ENCODE peak calls at places on chromosomes 2 and 18, in four cellular contexts. U is psoas muscle, X is pancreas, Y is sigmoid colon. I is an unnamed sample.

GRCh38 chr2:239910404-239910803 is 114.7 kb downstream of the NDUFA10 start:
- DNase-seq in Y (no peak), U (no peak), X (no peak), I (no peak)

GRCh38 chr2:59974051-59974766 is 579.2 kb downstream of the BCL11A start:
- DNase-seq in X (no peak), Y (no peak), U (no peak), I (no peak)

GRCh38 chr2:108560895-108561530 is 26.7 kb downstream of the LIMS1 start:
- DNase-seq in U (no peak), Y (no peak), X (no peak), I (no peak)

GRCh38 chr2:158893057-158893456 is 75.4 kb upstream of the TANC1 start:
- DNase-seq in X (no peak), U (no peak), Y (no peak), I (no peak)

GRCh38 chr2:144946263-144946662 is 426.3 kb upstream of the ZEB2 start:
- DNase-seq in Y (no peak), X (no peak), U (no peak), I (peak; percentile 13)

GRCh38 chr2:219071189-219071816 is 10.6 kb upstream of the IHH start:
- DNase-seq in U (no peak), X (peak; percentile 13), Y (no peak), I (peak; percentile 63)

GRCh38 chr2:204313256-204313655 is 232.0 kb upstream of the PARD3B start:
- DNase-seq in Y (no peak), X (no peak), U (no peak), I (no peak)

GRCh38 chr18:50644807-50645206 is 84.9 kb downstream of the MAPK4 start:
- DNase-seq in X (no peak), Y (no peak), U (no peak), I (no peak)

GRCh38 chr18:21739604-21740473 is 753 bp upstream of the MIB1 start:
- DNase-seq in X (no peak), Y (no peak), U (no peak), I (no peak)

GRCh38 chr2:189267925-189268579 is 88.5 kb upstream of the COL5A2 start:
- DNase-seq in U (no peak), Y (no peak), X (no peak), I (no peak)

GRCh38 chr2:127525692-127526141 is 572 bp downstream of the IWS1 start:
- DNase-seq in U (no peak), X (no peak), Y (no peak), I (no peak)

GRCh38 chr2:178317807-178318206 is 123.5 kb downstream of the OSBPL6 start:
- DNase-seq in Y (no peak), U (no peak), X (no peak), I (no peak)

GRCh38 chr2:60980031-60980815 is 37.3 kb upstream of the PEX13 start:
- DNase-seq in X (no peak), U (no peak), Y (no peak), I (no peak)

GRCh38 chr2:28523873-28524272 is 28.0 kb downstream of the PLB1 start:
- DNase-seq in Y (no peak), U (no peak), X (no peak), I (no peak)

GRCh38 chr18:56804395-56804794 is 153.2 kb downstream of the WDR7 start:
- DNase-seq in Y (no peak), X (no peak), U (no peak), I (no peak)

GRCh38 chr2:239399404-239399999 is 1.3 kb downstream of the HDAC4 start:
- DNase-seq in Y (peak; percentile 78), X (peak; percentile 43), U (no peak), I (peak; percentile 71)

GRCh38 chr2:60707750-60708371 is 48.2 kb upstream of the PAPOLG start:
- DNase-seq in X (no peak), U (no peak), Y (no peak), I (no peak)

GRCh38 chr2:149601141-149601796 is 13.7 kb upstream of the MMADHC start:
- DNase-seq in U (no peak), Y (no peak), X (no peak), I (no peak)

GRCh38 chr2:211093743-211094303 is 537.4 kb downstream of the CPS1 start:
- DNase-seq in Y (no peak), U (no peak), X (no peak), I (no peak)

GRCh38 chr2:170712653-170713279 is 2.4 kb upstream of the SP5 start:
- DNase-seq in X (no peak), Y (no peak), U (no peak), I (no peak)

GRCh38 chr18:5543036-5543671 is 643 bp downstream of the EPB41L3 start:
- DNase-seq in X (no peak), U (peak; percentile 25), Y (peak; percentile 74), I (no peak)

GRCh38 chr2:157229572-157229971 is 27.9 kb upstream of the GALNT5 start:
- DNase-seq in X (no peak), Y (no peak), U (no peak), I (no peak)
- H3K4me1 ChIP-seq in X (no peaks in the 10 kb centered on the region), Y (no peaks in the 10 kb centered on the region), U (no peaks in the 10 kb centered on the region), I (no peaks in the 10 kb centered on the region)

DNA sequence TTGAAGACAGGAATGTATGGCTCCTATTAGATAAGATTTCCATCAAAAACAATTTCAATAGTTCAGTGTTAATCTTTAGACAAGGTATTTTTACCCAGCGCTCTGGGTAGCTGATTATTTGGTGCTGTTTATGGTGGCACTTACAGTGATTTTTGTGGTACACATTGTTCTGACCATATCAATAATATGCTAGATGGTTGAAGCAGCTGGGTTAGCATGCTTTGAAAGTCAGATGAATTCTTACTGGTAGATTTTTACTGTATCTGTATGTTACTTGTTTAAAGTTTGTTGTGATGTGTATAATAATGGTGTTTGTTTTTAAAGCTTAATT is 6.3 kb downstream of the SOCS6 start:
- DNase-seq in X (no peak), U (no peak), Y (no peak), I (no peak)
- H3K4me1 ChIP-seq in X (peaks cover 16% of the 10 kb centered on the region), U (peaks cover 82% of the 10 kb centered on the region), Y (peaks cover 65% of the 10 kb centered on the region), I (peaks cover 35% of the 10 kb centered on the region)

DNA sequence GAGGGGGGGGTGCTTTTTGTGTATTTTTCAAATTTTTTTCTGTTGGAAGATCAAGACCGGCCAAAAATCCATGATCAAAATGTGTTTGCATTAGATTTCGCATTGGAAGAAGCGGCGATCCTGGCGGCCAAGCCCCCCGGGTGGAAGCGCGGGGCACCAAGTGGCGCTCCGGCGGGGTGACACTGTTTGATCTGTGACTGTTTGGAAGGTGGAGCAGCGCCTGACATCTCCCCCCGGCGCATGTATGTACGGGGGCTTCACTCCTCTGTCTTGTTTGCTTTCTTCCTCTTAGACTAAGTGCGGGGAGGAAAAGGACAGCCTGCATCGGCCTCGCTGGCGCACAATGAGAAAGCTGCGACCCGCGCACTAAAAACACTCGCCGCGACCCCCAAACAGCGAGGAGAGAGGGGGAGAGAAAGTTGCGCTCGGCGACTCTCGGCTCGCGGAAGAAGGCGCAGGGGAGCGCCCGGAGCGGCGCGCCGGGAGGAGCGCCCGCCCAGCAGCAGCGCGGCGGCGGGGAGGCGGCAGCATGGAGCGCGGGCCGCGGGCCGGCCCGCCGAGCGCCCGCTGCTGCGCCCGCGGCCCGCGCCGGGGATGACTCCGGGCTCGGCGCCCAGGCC is 515 bp downstream of the TSHZ1 start:
- DNase-seq in Y (no peak), U (peak; percentile 23), X (peak; percentile 27), I (peak; percentile 21)
- H3K4me1 ChIP-seq in Y (peaks cover 37% of the 10 kb centered on the region), U (peaks cover 58% of the 10 kb centered on the region), X (peaks cover 30% of the 10 kb centered on the region), I (peaks cover 49% of the 10 kb centered on the region)

DNA sequence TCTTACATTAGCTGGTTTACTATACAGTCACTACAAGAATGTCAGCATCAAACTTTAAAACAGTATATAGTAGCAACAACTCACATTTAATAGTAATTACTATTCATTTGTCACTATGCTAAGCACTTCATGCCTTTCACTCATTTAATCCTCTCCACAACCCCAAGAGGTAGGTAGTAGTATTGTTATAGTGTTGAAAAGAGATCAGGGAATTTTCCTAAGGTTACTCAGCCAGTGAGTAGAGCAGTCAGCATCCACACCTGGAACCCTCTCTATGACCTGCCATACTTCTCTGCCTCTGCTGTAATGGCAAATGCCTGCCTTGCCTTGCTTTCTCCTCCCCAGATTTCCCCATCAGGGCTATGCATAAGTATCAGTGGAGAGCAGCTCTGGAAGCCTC is 24.8 kb downstream of the SKOR2 start:
- DNase-seq in Y (no peak), U (no peak), X (no peak), I (no peak)
- H3K4me1 ChIP-seq in Y (no peaks in the 10 kb centered on the region), U (no peaks in the 10 kb centered on the region), X (no peaks in the 10 kb centered on the region), I (no peaks in the 10 kb centered on the region)

GRCh38 chr18:36441426-36441870 is 143.9 kb downstream of the FHOD3 start:
- DNase-seq in U (no peak), X (no peak), Y (no peak), I (no peak)

GRCh38 chr18:36440614-36441013 is 143.1 kb downstream of the FHOD3 start:
- DNase-seq in X (no peak), Y (no peak), U (no peak), I (no peak)

GRCh38 chr18:36442717-36443116 is 145.2 kb downstream of the FHOD3 start:
- DNase-seq in Y (no peak), X (no peak), U (no peak), I (no peak)

GRCh38 chr18:36446059-36446458 is 148.5 kb downstream of the FHOD3 start:
- DNase-seq in U (no peak), Y (no peak), X (no peak), I (no peak)

GRCh38 chr18:36441872-36442271 is 144.4 kb downstream of the FHOD3 start:
- DNase-seq in X (no peak), U (no peak), Y (no peak), I (no peak)
- H3K4me1 ChIP-seq in X (no peaks in the 10 kb centered on the region), U (peaks cover 30% of the 10 kb centered on the region), Y (peaks cover 10% of the 10 kb centered on the region), I (no peaks in the 10 kb centered on the region)

GRCh38 chr2:191620144-191620543 is 57.8 kb upstream of the NABP1 start:
- DNase-seq in X (no peak), U (no peak), Y (no peak), I (no peak)
- H3K4me1 ChIP-seq in X (no peaks in the 10 kb centered on the region), U (no peaks in the 10 kb centered on the region), Y (no peaks in the 10 kb centered on the region), I (no peaks in the 10 kb centered on the region)